ENCODE peak calls at places on chromosomes 7 and 10, in nine cellular contexts. One of them, this sample, is unnamed.

GRCh38 chr10:114902151-114902550 is 35.8 kb upstream of the TRUB1 start:
- DNase-seq in AG08395: peak; percentile 25
- DNase-seq in psoas muscle: no peak
- DNase-seq in renal cortical epithelial cell: no peak
- DNase-seq in iris pigment epithelial cell: peak; percentile 77
- DNase-seq in EL: peak; percentile 49
- DNase-seq in T-helper 9 cell: no peak
- DNase-seq in hepatocyte: no peak
- DNase-seq in pulmonary artery endothelial cell: no peak
- DNase-seq in this sample: no peak

GRCh38 chr7:66352071-66352470 is 146.9 kb downstream of the TPST1 start:
- DNase-seq in renal cortical epithelial cell: peak; percentile 51
- DNase-seq in hepatocyte: peak; percentile 25
- DNase-seq in EL: peak; percentile 23
- DNase-seq in T-helper 9 cell: no peak
- DNase-seq in psoas muscle: no peak
- DNase-seq in iris pigment epithelial cell: peak; percentile 61
- DNase-seq in AG08395: peak; percentile 19
- DNase-seq in pulmonary artery endothelial cell: no peak
- DNase-seq in this sample: no peak

GRCh38 chr7:1638113-1638726 is 31.9 kb upstream of the ELFN1 start:
- DNase-seq in renal cortical epithelial cell: no peak
- DNase-seq in psoas muscle: peak; percentile 80
- DNase-seq in hepatocyte: no peak
- DNase-seq in AG08395: no peak
- DNase-seq in EL: no peak
- DNase-seq in T-helper 9 cell: no peak
- DNase-seq in iris pigment epithelial cell: peak; percentile 36
- DNase-seq in pulmonary artery endothelial cell: no peak
- DNase-seq in this sample: no peak

GRCh38 chr7:51217804-51218203 is 98.8 kb downstream of the COBL start:
- DNase-seq in pulmonary artery endothelial cell: no peak
- DNase-seq in AG08395: no peak
- DNase-seq in hepatocyte: no peak
- DNase-seq in psoas muscle: no peak
- DNase-seq in T-helper 9 cell: no peak
- DNase-seq in iris pigment epithelial cell: no peak
- DNase-seq in renal cortical epithelial cell: no peak
- DNase-seq in EL: no peak
- DNase-seq in this sample: no peak

GRCh38 chr7:71865169-71865568 is 547.0 kb downstream of the CALN1 start:
- DNase-seq in AG08395: no peak
- DNase-seq in psoas muscle: no peak
- DNase-seq in renal cortical epithelial cell: no peak
- DNase-seq in T-helper 9 cell: no peak
- DNase-seq in hepatocyte: no peak
- DNase-seq in EL: no peak
- DNase-seq in iris pigment epithelial cell: no peak
- DNase-seq in pulmonary artery endothelial cell: no peak
- DNase-seq in this sample: no peak

GRCh38 chr7:100655908-100656674 is at the start of gene ACTL6B:
- DNase-seq in EL: peak; percentile 22
- DNase-seq in psoas muscle: peak; percentile 79
- DNase-seq in pulmonary artery endothelial cell: no peak
- DNase-seq in hepatocyte: peak; percentile 73
- DNase-seq in iris pigment epithelial cell: peak; percentile 26
- DNase-seq in renal cortical epithelial cell: no peak
- DNase-seq in T-helper 9 cell: peak; percentile 46
- DNase-seq in AG08395: peak; percentile 92
- DNase-seq in this sample: peak; percentile 51

GRCh38 chr10:34655286-34656170 is 159.6 kb downstream of the PARD3 start:
- DNase-seq in hepatocyte: peak; percentile 84
- DNase-seq in renal cortical epithelial cell: peak; percentile 80
- DNase-seq in T-helper 9 cell: no peak
- DNase-seq in AG08395: peak; percentile 61
- DNase-seq in EL: peak; percentile 71
- DNase-seq in iris pigment epithelial cell: peak; percentile 72
- DNase-seq in pulmonary artery endothelial cell: peak; percentile 13
- DNase-seq in psoas muscle: no peak
- DNase-seq in this sample: peak; percentile 70

GRCh38 chr10:101694056-101694673 is 805 bp downstream of the FBXW4 start:
- DNase-seq in renal cortical epithelial cell: no peak
- DNase-seq in T-helper 9 cell: peak; percentile 45
- DNase-seq in psoas muscle: peak; percentile 73
- DNase-seq in pulmonary artery endothelial cell: no peak
- DNase-seq in hepatocyte: peak; percentile 81
- DNase-seq in EL: peak; percentile 60
- DNase-seq in iris pigment epithelial cell: peak; percentile 62
- DNase-seq in AG08395: peak; percentile 56
- DNase-seq in this sample: peak; percentile 52

GRCh38 chr10:48231699-48232315 is 42.7 kb downstream of the FRMPD2 start:
- DNase-seq in EL: no peak
- DNase-seq in hepatocyte: no peak
- DNase-seq in psoas muscle: no peak
- DNase-seq in renal cortical epithelial cell: peak; percentile 94
- DNase-seq in T-helper 9 cell: no peak
- DNase-seq in iris pigment epithelial cell: no peak
- DNase-seq in pulmonary artery endothelial cell: no peak
- DNase-seq in AG08395: no peak
- DNase-seq in this sample: peak; percentile 13

This sample was measured in Caco-2.